ENCODE peak calls at places on chromosomes 3 and 15, in seven cellular contexts. R is uterus, W is spleen, L is GM23248, V is C1 segment of cervical spinal cord, S is upper lobe of right lung, A is anterior cingulate cortex. N is an unnamed sample.

GRCh38 chr15:70200511-70200991 is 102.8 kb upstream of the TLE3 start:
- DNase-seq in W (peak; percentile 51), L (peak; percentile 32), S (peak; percentile 36), V (no peak), A (peak; percentile 53), R (no peak), N (no peak)

GRCh38 chr3:147656023-147656422 is 246.9 kb downstream of the ZIC1 start:
- DNase-seq in L (peak; percentile 27), S (no peak), A (no peak), V (no peak), R (no peak), W (no peak), N (no peak)

GRCh38 chr3:123817413-123817812 is 66.7 kb downstream of the MYLK start:
- DNase-seq in L (peak; percentile 66), R (no peak), S (no peak), A (no peak), V (no peak), W (no peak), N (no peak)

GRCh38 chr3:111691293-111691909 is 96.3 kb upstream of the ZBED2 start:
- DNase-seq in L (peak; percentile 79), S (no peak), A (no peak), V (no peak), R (no peak), W (no peak), N (no peak)

GRCh38 chr15:101378879-101379278 is 83.8 kb upstream of the SNRPA1 start:
- DNase-seq in A (no peak), R (no peak), L (no peak), S (no peak), V (no peak), W (peak; percentile 54), N (peak; percentile 86)

GRCh38 chr3:22729981-22730380 is 473.1 kb upstream of the UBE2E2 start:
- DNase-seq in S (no peak), V (no peak), L (no peak), A (no peak), R (no peak), W (no peak), N (no peak)

GRCh38 chr3:64464955-64465354 is 222.8 kb downstream of the ADAMTS9 start:
- DNase-seq in A (no peak), L (no peak), S (no peak), W (no peak), R (no peak), V (no peak), N (no peak)

GRCh38 chr3:78823859-78824258 is 943.9 kb downstream of the ROBO1 start:
- DNase-seq in A (no peak), S (no peak), R (no peak), V (no peak), L (peak; percentile 61), W (no peak), N (no peak)

GRCh38 chr15:88628018-88628673 is 7.0 kb downstream of the AEN start:
- DNase-seq in V (no peak), L (no peak), S (peak; percentile 37), R (no peak), W (peak; percentile 78), A (no peak), N (no peak)

N was measured in chondrocyte.